ENCODE peak calls at places on chromosomes 12 and 14, in six cellular contexts. D, O, A, X, Z and N are unnamed samples.

GRCh38 chr12:2691001-2691339 is 103.8 kb upstream of the FKBP4 start:
- DNase-seq in Z (no peak), O (peak; percentile 55), A (no peak), X (no peak), D (peak; percentile 46), N (peak; percentile 81)

GRCh38 chr12:131274061-131274460 is 320.4 kb downstream of the ADGRD1 start:
- DNase-seq in D (no peak), A (no peak), X (no peak), O (no peak), Z (no peak), N (no peak)

GRCh38 chr12:65742481-65742971 is 81.8 kb upstream of the HMGA2 start:
- DNase-seq in O (peak; percentile 63), A (peak; percentile 43), X (no peak), Z (no peak), D (no peak), N (peak; percentile 63)

GRCh38 chr12:93091851-93092558 is 162.9 kb upstream of the EEA1 start:
- DNase-seq in A (no peak), X (no peak), D (no peak), Z (no peak), O (no peak), N (peak; percentile 36)

GRCh38 chr12:124668602-124669001 is 101.2 kb upstream of the NCOR2 start:
- DNase-seq in Z (no peak), X (no peak), O (no peak), A (peak; percentile 67), D (no peak), N (no peak)

GRCh38 chr14:93183596-93184317 is 940 bp downstream of the MOAP1 start:
- DNase-seq in Z (no peak), A (no peak), D (no peak), X (no peak), O (no peak), N (no peak)

GRCh38 chr12:16112626-16113560 is 164.6 kb downstream of the SLC15A5 start:
- DNase-seq in X (no peak), A (peak; percentile 65), Z (no peak), D (no peak), O (no peak), N (peak; percentile 24)

GRCh38 chr14:29851397-29851796 is 76.2 kb downstream of the PRKD1 start:
- DNase-seq in D (no peak), A (no peak), X (no peak), O (no peak), Z (no peak), N (no peak)

GRCh38 chr12:2429032-2429431 is 365.7 kb upstream of the FKBP4 start:
- DNase-seq in O (no peak), D (no peak), Z (no peak), A (peak; percentile 63), X (no peak), N (no peak)

GRCh38 chr12:51549637-51550036 is 41.4 kb upstream of the SCN8A start:
- DNase-seq in O (no peak), A (no peak), D (no peak), Z (no peak), X (no peak), N (no peak)

GRCh38 chr12:6039894-6040601 is 84.4 kb downstream of the VWF start:
- DNase-seq in Z (no peak), D (no peak), X (peak; percentile 74), A (peak; percentile 85), O (peak; percentile 56), N (peak; percentile 65)

GRCh38 chr12:12482150-12482761 is 80.4 kb downstream of the DUSP16 start:
- DNase-seq in X (no peak), Z (no peak), D (no peak), A (no peak), O (no peak), N (no peak)

GRCh38 chr12:93126069-93126474 is 197.0 kb upstream of the EEA1 start:
- DNase-seq in Z (no peak), A (no peak), X (no peak), O (no peak), D (no peak), N (no peak)

GRCh38 chr12:25962932-25963525 is 4.5 kb downstream of the RASSF8 start:
- DNase-seq in A (peak; percentile 72), O (no peak), D (no peak), Z (no peak), X (no peak), N (no peak)

GRCh38 chr12:2364566-2365165 is 311.9 kb downstream of the CACNA1C start:
- DNase-seq in Z (no peak), X (no peak), D (no peak), O (no peak), A (no peak), N (no peak)

GRCh38 chr12:46152456-46152855 is 116.4 kb downstream of the SLC38A1 start:
- DNase-seq in D (no peak), O (no peak), Z (no peak), A (no peak), X (no peak), N (no peak)

DNA sequence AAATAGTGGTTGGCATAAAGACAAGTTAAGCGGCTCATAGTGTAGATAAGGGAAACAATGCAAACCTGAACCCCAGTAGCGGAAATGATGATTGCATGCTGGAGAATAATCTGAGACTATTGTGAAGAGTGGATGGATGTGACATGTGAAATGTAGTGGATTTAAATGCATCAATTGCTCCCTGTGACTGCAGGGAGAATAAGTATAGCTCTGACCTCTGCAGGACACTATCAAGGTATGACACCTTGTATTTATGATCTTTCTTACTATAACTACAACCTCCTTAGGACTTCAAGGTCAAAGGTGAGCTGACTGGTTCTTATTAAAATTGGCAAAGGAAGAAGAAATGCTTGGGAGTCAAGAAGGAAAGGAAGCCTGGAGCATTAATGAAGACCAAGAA is 285.6 kb downstream of the GRIN2B start:
- DNase-seq in D (no peak), X (no peak), A (no peak), Z (no peak), O (no peak), N (no peak)
- TF ChIP-seq CTCF in D (no peak), X (no peak), A (no peak), Z (no peak), O (no peak), N (no peak)

GRCh38 chr12:53145861-53146260 is 34.7 kb upstream of the ZNF740 start:
- DNase-seq in Z (no peak), X (no peak), O (no peak), A (no peak), D (no peak), N (no peak)
- TF ChIP-seq CTCF in Z (no peak), X (no peak), O (no peak), A (no peak), D (no peak), N (no peak)

DNA sequence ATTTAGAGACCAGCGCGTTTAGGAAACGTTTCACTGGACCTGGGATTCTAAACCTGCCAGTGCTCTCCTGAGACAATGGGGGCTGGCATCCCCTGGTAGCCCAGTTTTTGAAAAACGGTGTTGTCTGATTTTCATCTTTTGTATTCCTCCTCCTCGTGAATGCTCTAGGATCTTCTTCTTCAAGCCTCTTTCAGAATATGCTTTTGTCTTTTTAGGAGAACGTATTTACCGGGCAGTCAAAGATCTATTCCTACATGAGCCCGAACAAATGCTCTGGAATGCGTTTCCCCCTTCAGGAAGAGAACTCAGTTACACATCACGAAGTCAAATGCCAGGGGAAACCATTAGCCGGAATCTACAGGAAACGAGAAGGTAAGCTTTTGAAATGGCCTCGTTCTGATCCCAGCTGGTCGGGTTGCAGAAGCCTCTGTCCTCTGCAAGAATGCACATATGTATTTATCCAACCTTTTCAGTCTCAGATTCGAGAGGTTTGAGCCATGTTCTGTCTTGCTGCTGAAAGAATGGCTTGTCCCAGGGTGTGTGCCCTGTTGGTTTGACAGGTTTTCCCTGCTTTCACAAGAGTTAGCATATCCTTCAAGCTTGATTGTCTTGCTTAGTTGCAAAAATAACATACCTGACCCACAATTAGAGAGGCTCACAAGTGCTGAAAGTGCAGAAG is 6.6 kb downstream of the KMT5A start:
- DNase-seq in A (no peak), X (no peak), O (no peak), D (no peak), Z (no peak), N (no peak)
- TF ChIP-seq CTCF in A (no peak), X (no peak), O (no peak), D (no peak), Z (no peak), N (no peak)

GRCh38 chr12:7091660-7092228 is 501 bp downstream of the C1R start:
- DNase-seq in O (no peak), Z (peak; percentile 67), D (no peak), A (peak; percentile 47), X (no peak), N (no peak)

GRCh38 chr12:7092229-7092985 is at the start of gene C1R:
- DNase-seq in A (peak; percentile 97), Z (peak; percentile 71), D (peak; percentile 64), X (peak; percentile 63), O (peak; percentile 81), N (peak; percentile 62)

GRCh38 chr12:7093486-7093885 is 1.2 kb upstream of the C1R start:
- DNase-seq in D (no peak), X (no peak), O (no peak), A (no peak), Z (no peak), N (no peak)

GRCh38 chr12:7092986-7093460 is 778 bp upstream of the C1R start:
- DNase-seq in D (no peak), O (no peak), Z (no peak), X (no peak), A (no peak), N (no peak)

GRCh38 chr12:7093892-7094291 is 1.6 kb upstream of the C1R start:
- DNase-seq in A (peak; percentile 56), O (no peak), D (no peak), Z (no peak), X (no peak), N (no peak)
- TF ChIP-seq CTCF in A (no peak), O (no peak), D (no peak), Z (no peak), X (no peak), N (no peak)

DNA sequence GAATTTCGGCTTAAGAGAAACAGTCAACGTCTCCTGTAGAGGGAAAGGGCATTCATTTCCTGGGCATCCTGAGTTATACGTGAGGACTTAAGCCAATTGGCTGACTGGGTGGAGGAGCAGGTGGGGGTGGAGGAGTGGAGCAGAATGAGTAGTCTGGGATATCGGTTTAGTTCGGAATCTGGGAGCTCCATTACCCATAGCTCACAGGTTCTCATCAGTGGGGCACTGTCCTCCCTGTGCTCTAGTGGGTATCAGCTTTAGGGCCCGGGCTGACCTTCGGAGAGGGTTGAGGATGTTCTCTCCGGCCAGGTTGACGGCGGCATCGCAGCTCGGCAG is 704 bp downstream of the SDR39U1 start:
- DNase-seq in D (no peak), Z (no peak), X (peak; percentile 46), O (no peak), A (no peak), N (no peak)
- TF ChIP-seq CTCF in D (no peak), Z (no peak), X (no peak), O (no peak), A (no peak), N (no peak)

GRCh38 chr12:112409906-112410244 is 470 bp upstream of the RPL6 start:
- DNase-seq in D (no peak), O (no peak), X (no peak), A (no peak), Z (no peak), N (no peak)

GRCh38 chr12:112408621-112409020 is 784 bp downstream of the RPL6 start:
- DNase-seq in D (no peak), O (no peak), Z (no peak), X (no peak), A (no peak), N (no peak)

GRCh38 chr12:112406519-112407488 is 2.6 kb downstream of the RPL6 start:
- DNase-seq in D (no peak), O (no peak), A (no peak), X (no peak), Z (no peak), N (no peak)

GRCh38 chr12:112413846-112414625 is 4.6 kb upstream of the RPL6 start:
- DNase-seq in X (no peak), D (no peak), A (no peak), Z (no peak), O (no peak), N (no peak)

GRCh38 chr12:112409064-112409905 is at the start of gene RPL6:
- DNase-seq in A (peak; percentile 95), O (peak; percentile 66), Z (peak; percentile 53), X (peak; percentile 95), D (peak; percentile 61), N (peak; percentile 80)
- TF ChIP-seq CTCF in A (no peak), O (no peak), Z (no peak), X (no peak), D (no peak), N (no peak)